ENCODE peak calls at places on chromosome 15, in seven cellular contexts. G, X, N, L, K, O and M are unnamed samples.

GRCh38 chr15:89878323-89878722 is 15.5 kb downstream of the AP3S2 start:
- DNase-seq in G (no peak), X (no peak), N (no peak), L (no peak), K (no peak), O (no peak), M (no peak)

GRCh38 chr15:48703544-48703943 is 58.0 kb upstream of the FBN1 start:
- DNase-seq in G (no peak), X (peak; percentile 18), N (no peak), L (no peak), K (peak; percentile 80), O (no peak), M (no peak)

GRCh38 chr15:64905119-64905831 is 6.4 kb upstream of the ANKDD1A start:
- DNase-seq in G (no peak), X (peak; percentile 76), N (peak; percentile 84), L (peak; percentile 86), K (peak; percentile 65), O (no peak), M (no peak)

GRCh38 chr15:85615930-85616329 is 178.8 kb downstream of the KLHL25 start:
- DNase-seq in G (peak; percentile 37), X (peak; percentile 78), N (no peak), L (peak; percentile 25), K (peak; percentile 62), O (no peak), M (no peak)

GRCh38 chr15:55998478-55998877 is 5.1 kb upstream of the NEDD4 start:
- DNase-seq in G (no peak), X (no peak), N (no peak), L (no peak), K (no peak), O (no peak), M (no peak)

GRCh38 chr15:85618956-85619491 is 175.7 kb downstream of the KLHL25 start:
- DNase-seq in G (peak; percentile 56), X (peak; percentile 98), N (peak; percentile 79), L (peak; percentile 73), K (peak; percentile 97), O (no peak), M (no peak)

GRCh38 chr15:90035835-90036220 is 34.7 kb downstream of the ZNF710 start:
- DNase-seq in G (no peak), X (no peak), N (peak; percentile 45), L (no peak), K (no peak), O (no peak), M (no peak)

GRCh38 chr15:56411122-56411749 is 46.0 kb downstream of the TEX9 start:
- DNase-seq in G (no peak), X (no peak), N (no peak), L (no peak), K (no peak), O (no peak), M (no peak)

GRCh38 chr15:31268911-31269784 is 57.5 kb upstream of the KLF13 start:
- DNase-seq in G (no peak), X (no peak), N (no peak), L (no peak), K (no peak), O (no peak), M (peak; percentile 41)

GRCh38 chr15:88915354-88915753 is 2.2 kb upstream of the MFGE8 start:
- DNase-seq in G (no peak), X (no peak), N (no peak), L (no peak), K (no peak), O (no peak), M (no peak)

GRCh38 chr15:78726870-78727551 is 84.3 kb downstream of the ADAMTS7 start:
- DNase-seq in G (no peak), X (no peak), N (no peak), L (peak; percentile 31), K (no peak), O (no peak), M (no peak)

GRCh38 chr15:52438047-52438446 is 90.6 kb downstream of the MYO5A start:
- DNase-seq in G (no peak), X (peak; percentile 61), N (no peak), L (no peak), K (no peak), O (no peak), M (no peak)

GRCh38 chr15:77591960-77592613 is 40.6 kb downstream of the LINGO1 start:
- DNase-seq in G (no peak), X (no peak), N (no peak), L (no peak), K (no peak), O (no peak), M (no peak)

GRCh38 chr15:39075311-39075710 is 505.6 kb upstream of the THBS1 start:
- DNase-seq in G (no peak), X (peak; percentile 67), N (no peak), L (no peak), K (peak; percentile 83), O (no peak), M (no peak)

GRCh38 chr15:74776851-74777768 is 4.8 kb upstream of the CSK start:
- DNase-seq in G (no peak), X (peak; percentile 31), N (no peak), L (peak; percentile 68), K (no peak), O (no peak), M (no peak)

GRCh38 chr15:59303136-59303535 is 69.5 kb downstream of the MYO1E start:
- DNase-seq in G (no peak), X (no peak), N (no peak), L (no peak), K (no peak), O (no peak), M (no peak)

GRCh38 chr15:93018574-93018973 is 70.4 kb downstream of the RGMA start:
- DNase-seq in G (no peak), X (peak; percentile 36), N (no peak), L (no peak), K (peak; percentile 16), O (no peak), M (no peak)

GRCh38 chr15:73965094-73965729 is 26.9 kb downstream of the STOML1 start:
- DNase-seq in G (no peak), X (no peak), N (no peak), L (peak; percentile 77), K (no peak), O (peak; percentile 39), M (no peak)

GRCh38 chr15:35886765-35887164 is 340.8 kb upstream of the DPH6 start:
- DNase-seq in G (peak; percentile 7), X (peak; percentile 49), N (no peak), L (no peak), K (peak; percentile 13), O (no peak), M (no peak)

GRCh38 chr15:44265757-44266156 is 22.8 kb upstream of the GOLM2 start:
- DNase-seq in G (peak; percentile 11), X (no peak), N (no peak), L (no peak), K (no peak), O (no peak), M (no peak)

GRCh38 chr15:73387507-73388255 is 18.9 kb upstream of the HCN4 start:
- DNase-seq in G (no peak), X (peak; percentile 79), N (no peak), L (no peak), K (peak; percentile 38), O (no peak), M (no peak)

GRCh38 chr15:31393441-31394091 is 66.9 kb downstream of the KLF13 start:
- DNase-seq in G (no peak), X (no peak), N (no peak), L (no peak), K (no peak), O (peak; percentile 74), M (no peak)

GRCh38 chr15:63186065-63186464 is 3.3 kb upstream of the RAB8B start:
- DNase-seq in G (peak; percentile 48), X (peak; percentile 47), N (no peak), L (no peak), K (peak; percentile 68), O (no peak), M (no peak)

GRCh38 chr15:72857331-72858065 is 73.9 kb upstream of the ADPGK start:
- DNase-seq in G (no peak), X (no peak), N (no peak), L (no peak), K (no peak), O (no peak), M (no peak)

GRCh38 chr15:59259137-59259943 is 52.7 kb downstream of the LDHAL6B start:
- DNase-seq in G (no peak), X (no peak), N (no peak), L (no peak), K (no peak), O (no peak), M (no peak)